ENCODE peak calls at places on chromosomes 16 and 17, in five cellular contexts. F is stimulated activated CD8-positive, alpha-beta memory T cell treated with anti-CD3 and anti-CD28 coated beads, Interleukin-2, amount 100 ng/mL, for 48 hours; O is NCI-H446 treated with DMSO at 0.1 percent for 48 hours; H is nucleus accumbens; Q is DMS53. G is an unnamed sample.

GRCh38 chr17:78820841-78821240 is 19.8 kb downstream of the USP36 start:
- DNase-seq in H (no peak), F (no peak), Q (no peak), O (no peak), G (no peak)

GRCh38 chr17:74768763-74769114 is 7.4 kb downstream of the NAT9 start:
- DNase-seq in H (no peak), F (no peak), Q (no peak), O (no peak), G (no peak)

GRCh38 chr16:49411121-49411970 is 37.7 kb downstream of the C16orf78 start:
- DNase-seq in H (no peak), O (no peak), F (no peak), Q (no peak), G (no peak)

GRCh38 chr17:46782250-46782953 is 36.1 kb downstream of the WNT3 start:
- DNase-seq in Q (peak; percentile 80), F (peak; percentile 5), O (no peak), H (no peak), G (no peak)

GRCh38 chr16:70679653-70680494 is 6.0 kb downstream of the MTSS2 start:
- DNase-seq in H (no peak), Q (no peak), O (no peak), F (no peak), G (no peak)

GRCh38 chr16:72400257-72401078 is 228.5 kb upstream of the PMFBP1 start:
- DNase-seq in Q (peak; percentile 60), F (no peak), O (no peak), H (no peak), G (peak; percentile 10)

GRCh38 chr17:5203908-5204294 is 12.2 kb upstream of the ZNF594 start:
- DNase-seq in H (no peak), F (no peak), O (no peak), Q (peak; percentile 7), G (no peak)

GRCh38 chr17:45129426-45129939 is 2.8 kb downstream of the PLCD3 start:
- DNase-seq in O (no peak), Q (no peak), H (no peak), F (no peak), G (no peak)